ENCODE peak calls at places on chromosomes 7 and 10, in ten cellular contexts. One of them, this sample, is unnamed.

GRCh38 chr10:132182591-132182990 is 4.2 kb upstream of the DPYSL4 start:
- DNase-seq in keratinocyte: no peak
- DNase-seq in mammary epithelial cell: no peak
- DNase-seq in DND-41: no peak
- DNase-seq in SK-N-SH: no peak
- DNase-seq in astrocyte: no peak
- DNase-seq in Karpas-422: no peak
- DNase-seq in HepG2: no peak
- DNase-seq in GM23248: no peak
- DNase-seq in IMR-90: no peak
- DNase-seq in this sample: no peak

GRCh38 chr7:94223375-94224084 is 171.2 kb upstream of the COL1A2 start:
- DNase-seq in keratinocyte: no peak
- DNase-seq in mammary epithelial cell: peak
- DNase-seq in DND-41: no peak
- DNase-seq in SK-N-SH: no peak
- DNase-seq in astrocyte: peak
- DNase-seq in Karpas-422: no peak
- DNase-seq in HepG2: no peak
- DNase-seq in GM23248: peak
- DNase-seq in IMR-90: peak
- DNase-seq in this sample: peak

GRCh38 chr7:72267291-72267800 is 144.8 kb downstream of the CALN1 start:
- DNase-seq in keratinocyte: no peak
- DNase-seq in mammary epithelial cell: no peak
- DNase-seq in DND-41: no peak
- DNase-seq in SK-N-SH: no peak
- DNase-seq in astrocyte: no peak
- DNase-seq in Karpas-422: no peak
- DNase-seq in HepG2: no peak
- DNase-seq in GM23248: no peak
- DNase-seq in IMR-90: no peak
- DNase-seq in this sample: no peak

GRCh38 chr7:28835800-28836199 is 122.3 kb downstream of the TRIL start:
- DNase-seq in keratinocyte: no peak
- DNase-seq in mammary epithelial cell: peak
- DNase-seq in DND-41: no peak
- DNase-seq in SK-N-SH: no peak
- DNase-seq in astrocyte: peak
- DNase-seq in Karpas-422: no peak
- DNase-seq in HepG2: no peak
- DNase-seq in GM23248: peak
- DNase-seq in IMR-90: peak
- DNase-seq in this sample: no peak

GRCh38 chr7:143372070-143372469 is 9.1 kb upstream of the ZYX start:
- DNase-seq in keratinocyte: no peak
- DNase-seq in mammary epithelial cell: peak
- DNase-seq in DND-41: peak
- DNase-seq in SK-N-SH: no peak
- DNase-seq in astrocyte: no peak
- DNase-seq in Karpas-422: no peak
- DNase-seq in HepG2: no peak
- DNase-seq in GM23248: no peak
- DNase-seq in IMR-90: no peak
- DNase-seq in this sample: no peak

GRCh38 chr10:132554991-132555647 is 17.5 kb downstream of the INPP5A start:
- DNase-seq in keratinocyte: no peak
- DNase-seq in mammary epithelial cell: no peak
- DNase-seq in DND-41: peak
- DNase-seq in SK-N-SH: no peak
- DNase-seq in astrocyte: no peak
- DNase-seq in Karpas-422: peak
- DNase-seq in HepG2: no peak
- DNase-seq in GM23248: no peak
- DNase-seq in IMR-90: no peak
- DNase-seq in this sample: no peak

GRCh38 chr7:18037609-18038008 is 10.0 kb upstream of the PRPS1L1 start:
- DNase-seq in keratinocyte: no peak
- DNase-seq in mammary epithelial cell: no peak
- DNase-seq in DND-41: no peak
- DNase-seq in SK-N-SH: no peak
- DNase-seq in astrocyte: no peak
- DNase-seq in Karpas-422: no peak
- DNase-seq in HepG2: no peak
- DNase-seq in GM23248: no peak
- DNase-seq in IMR-90: no peak
- DNase-seq in this sample: no peak

GRCh38 chr10:45006631-45007030 is 5.9 kb downstream of the ZNF22 start:
- DNase-seq in keratinocyte: no peak
- DNase-seq in mammary epithelial cell: no peak
- DNase-seq in DND-41: no peak
- DNase-seq in SK-N-SH: no peak
- DNase-seq in astrocyte: no peak
- DNase-seq in Karpas-422: no peak
- DNase-seq in HepG2: no peak
- DNase-seq in GM23248: no peak
- DNase-seq in IMR-90: no peak
- DNase-seq in this sample: no peak

GRCh38 chr10:117352724-117353123 is 22.5 kb downstream of the PDZD8 start:
- DNase-seq in keratinocyte: no peak
- DNase-seq in mammary epithelial cell: no peak
- DNase-seq in DND-41: no peak
- DNase-seq in SK-N-SH: no peak
- DNase-seq in astrocyte: no peak
- DNase-seq in Karpas-422: no peak
- DNase-seq in HepG2: no peak
- DNase-seq in GM23248: no peak
- DNase-seq in IMR-90: no peak
- DNase-seq in this sample: no peak

GRCh38 chr10:3765376-3765667 is 19.7 kb downstream of the KLF6 start:
- DNase-seq in keratinocyte: no peak
- DNase-seq in mammary epithelial cell: no peak
- DNase-seq in DND-41: no peak
- DNase-seq in SK-N-SH: no peak
- DNase-seq in astrocyte: no peak
- DNase-seq in Karpas-422: no peak
- DNase-seq in HepG2: no peak
- DNase-seq in GM23248: no peak
- DNase-seq in IMR-90: no peak
- DNase-seq in this sample: no peak

GRCh38 chr7:2521952-2522591 is 2.5 kb downstream of the LFNG start:
- DNase-seq in keratinocyte: no peak
- DNase-seq in mammary epithelial cell: peak
- DNase-seq in DND-41: peak
- DNase-seq in SK-N-SH: no peak
- DNase-seq in astrocyte: no peak
- DNase-seq in Karpas-422: no peak
- DNase-seq in HepG2: no peak
- DNase-seq in GM23248: peak
- DNase-seq in IMR-90: no peak
- DNase-seq in this sample: no peak

GRCh38 chr7:12092499-12093130 is 118.5 kb upstream of the TMEM106B start:
- DNase-seq in keratinocyte: no peak
- DNase-seq in mammary epithelial cell: no peak
- DNase-seq in DND-41: no peak
- DNase-seq in SK-N-SH: no peak
- DNase-seq in astrocyte: peak
- DNase-seq in Karpas-422: no peak
- DNase-seq in HepG2: no peak
- DNase-seq in GM23248: no peak
- DNase-seq in IMR-90: peak
- DNase-seq in this sample: no peak

GRCh38 chr10:94997763-94998174 is 59.3 kb downstream of the CYP2C9 start:
- DNase-seq in keratinocyte: no peak
- DNase-seq in mammary epithelial cell: no peak
- DNase-seq in DND-41: no peak
- DNase-seq in SK-N-SH: no peak
- DNase-seq in astrocyte: no peak
- DNase-seq in Karpas-422: no peak
- DNase-seq in HepG2: no peak
- DNase-seq in GM23248: no peak
- DNase-seq in IMR-90: no peak
- DNase-seq in this sample: no peak

GRCh38 chr7:30179016-30179436 is 44.2 kb downstream of the MTURN start:
- DNase-seq in keratinocyte: no peak
- DNase-seq in mammary epithelial cell: no peak
- DNase-seq in DND-41: no peak
- DNase-seq in SK-N-SH: no peak
- DNase-seq in astrocyte: no peak
- DNase-seq in Karpas-422: peak
- DNase-seq in HepG2: no peak
- DNase-seq in GM23248: no peak
- DNase-seq in IMR-90: no peak
- DNase-seq in this sample: no peak

GRCh38 chr7:45698527-45699309 is 124.5 kb downstream of the ADCY1 start:
- DNase-seq in keratinocyte: no peak
- DNase-seq in mammary epithelial cell: no peak
- DNase-seq in DND-41: no peak
- DNase-seq in SK-N-SH: no peak
- DNase-seq in astrocyte: no peak
- DNase-seq in Karpas-422: no peak
- DNase-seq in HepG2: no peak
- DNase-seq in GM23248: no peak
- DNase-seq in IMR-90: no peak
- DNase-seq in this sample: no peak

DNA sequence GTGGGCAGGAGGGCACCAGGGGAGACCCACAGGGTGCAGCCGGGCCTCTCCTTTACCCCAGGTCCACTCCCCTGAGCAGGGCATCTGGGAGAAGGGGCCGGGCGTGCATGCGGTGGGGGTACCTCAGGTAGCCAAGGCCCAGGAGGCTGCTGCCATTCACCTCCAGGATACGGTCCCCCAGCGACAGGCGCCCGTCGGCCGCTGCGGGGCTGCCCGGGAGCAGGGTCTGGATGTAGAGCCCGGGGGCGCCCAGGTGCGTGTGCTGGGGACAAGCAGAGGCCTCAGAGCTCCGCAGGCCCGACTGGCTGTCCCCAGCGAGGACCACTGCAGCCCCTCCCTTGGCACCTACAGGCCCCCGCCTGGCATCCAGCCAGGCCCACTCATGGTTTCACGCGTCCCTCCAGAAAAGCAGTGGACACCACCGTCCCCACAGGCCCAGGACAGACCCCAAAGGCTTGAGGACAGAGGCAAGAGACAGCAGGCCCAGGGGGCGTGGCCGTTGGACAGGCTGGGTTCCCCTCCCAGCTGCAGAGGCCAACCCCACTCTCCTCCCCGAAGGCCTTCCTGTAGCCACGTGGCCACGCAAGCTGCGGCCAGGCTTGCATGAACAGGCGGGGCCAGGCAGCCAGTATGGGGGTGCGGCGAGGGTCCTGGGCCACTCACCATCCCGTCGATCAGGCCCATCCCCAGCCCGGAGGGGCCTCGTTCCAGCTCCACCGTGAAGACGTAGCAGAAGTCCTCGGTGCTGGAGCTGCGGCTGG is 24.3 kb downstream of the AP5Z1 start:
- DNase-seq in keratinocyte: no peak
- DNase-seq in mammary epithelial cell: peak
- DNase-seq in DND-41: no peak
- DNase-seq in SK-N-SH: no peak
- DNase-seq in astrocyte: no peak
- DNase-seq in Karpas-422: no peak
- DNase-seq in HepG2: no peak
- DNase-seq in GM23248: peak
- DNase-seq in IMR-90: no peak
- DNase-seq in this sample: no peak
- H3K9ac ChIP-seq in keratinocyte: no peak
- H3K9ac ChIP-seq in mammary epithelial cell: no peak
- H3K9ac ChIP-seq in DND-41: no peak
- H3K9ac ChIP-seq in SK-N-SH: no peak
- H3K9ac ChIP-seq in astrocyte: no peak
- H3K9ac ChIP-seq in Karpas-422: no peak
- H3K9ac ChIP-seq in HepG2: no peak
- H3K9ac ChIP-seq in GM23248: no peak
- H3K9ac ChIP-seq in IMR-90: no peak
- H3K9ac ChIP-seq in this sample: no peak

GRCh38 chr7:87154569-87154968 is 2.3 kb downstream of the DMTF1 start:
- DNase-seq in keratinocyte: no peak
- DNase-seq in mammary epithelial cell: no peak
- DNase-seq in DND-41: no peak
- DNase-seq in SK-N-SH: no peak
- DNase-seq in astrocyte: no peak
- DNase-seq in Karpas-422: no peak
- DNase-seq in HepG2: no peak
- DNase-seq in GM23248: peak
- DNase-seq in IMR-90: no peak
- DNase-seq in this sample: no peak
- H3K9ac ChIP-seq in keratinocyte: peak
- H3K9ac ChIP-seq in mammary epithelial cell: peak
- H3K9ac ChIP-seq in DND-41: peak
- H3K9ac ChIP-seq in SK-N-SH: peak
- H3K9ac ChIP-seq in astrocyte: peak
- H3K9ac ChIP-seq in Karpas-422: peak
- H3K9ac ChIP-seq in HepG2: peak
- H3K9ac ChIP-seq in GM23248: peak
- H3K9ac ChIP-seq in IMR-90: peak
- H3K9ac ChIP-seq in this sample: peak

DNA sequence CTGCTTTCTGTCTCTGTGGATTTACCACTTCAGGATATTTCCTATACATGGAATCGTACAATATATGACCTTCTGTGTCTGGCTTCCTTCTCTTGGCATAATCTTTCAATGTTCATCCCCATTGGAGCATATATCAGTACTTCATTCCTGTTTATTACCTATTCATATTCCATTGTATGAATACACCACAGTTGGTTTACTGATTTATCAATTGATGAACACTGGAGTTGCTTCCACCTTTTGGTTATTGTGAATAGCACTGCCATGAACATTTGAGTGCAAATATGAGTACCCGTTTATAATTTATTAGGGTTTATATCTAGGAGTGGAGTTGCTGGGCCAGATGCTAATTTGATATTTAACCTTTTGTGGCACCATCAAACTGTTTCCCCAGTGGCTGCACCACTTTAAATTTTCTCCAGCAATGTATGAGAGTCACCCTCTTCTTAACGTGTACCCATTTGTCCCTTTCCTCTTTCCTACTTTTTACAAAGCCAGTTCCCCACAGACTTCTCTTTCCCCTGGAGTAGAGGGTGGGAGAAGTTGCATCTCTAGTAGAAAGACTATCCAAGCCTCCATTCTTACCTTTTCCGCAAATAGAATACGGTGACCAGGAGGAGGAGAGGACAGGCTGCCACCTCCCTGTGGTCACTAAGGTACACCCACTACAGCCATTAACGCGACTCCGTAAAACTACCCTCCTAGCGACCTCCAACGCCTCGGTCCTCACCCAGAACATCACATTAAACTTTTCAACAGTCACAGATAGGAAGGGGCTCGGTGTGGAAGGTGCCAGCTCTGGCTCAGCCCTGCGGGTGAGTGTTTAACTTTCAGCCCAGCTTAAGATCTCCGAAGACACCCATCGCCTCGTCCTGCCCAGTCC is 25.6 kb downstream of the SCD start:
- DNase-seq in keratinocyte: no peak
- DNase-seq in mammary epithelial cell: no peak
- DNase-seq in DND-41: no peak
- DNase-seq in SK-N-SH: no peak
- DNase-seq in astrocyte: no peak
- DNase-seq in Karpas-422: no peak
- DNase-seq in HepG2: no peak
- DNase-seq in GM23248: peak
- DNase-seq in IMR-90: no peak
- DNase-seq in this sample: no peak
- H3K9ac ChIP-seq in keratinocyte: peak
- H3K9ac ChIP-seq in mammary epithelial cell: peak
- H3K9ac ChIP-seq in DND-41: peak
- H3K9ac ChIP-seq in SK-N-SH: peak
- H3K9ac ChIP-seq in astrocyte: peak
- H3K9ac ChIP-seq in Karpas-422: peak
- H3K9ac ChIP-seq in HepG2: peak
- H3K9ac ChIP-seq in GM23248: peak
- H3K9ac ChIP-seq in IMR-90: peak
- H3K9ac ChIP-seq in this sample: peak

GRCh38 chr7:50657341-50657873 is 92.2 kb upstream of the DDC start:
- DNase-seq in keratinocyte: no peak
- DNase-seq in mammary epithelial cell: no peak
- DNase-seq in DND-41: no peak
- DNase-seq in SK-N-SH: no peak
- DNase-seq in astrocyte: no peak
- DNase-seq in Karpas-422: no peak
- DNase-seq in HepG2: no peak
- DNase-seq in GM23248: peak
- DNase-seq in IMR-90: peak
- DNase-seq in this sample: no peak
- H3K9ac ChIP-seq in keratinocyte: no peak
- H3K9ac ChIP-seq in mammary epithelial cell: no peak
- H3K9ac ChIP-seq in DND-41: no peak
- H3K9ac ChIP-seq in SK-N-SH: no peak
- H3K9ac ChIP-seq in astrocyte: no peak
- H3K9ac ChIP-seq in Karpas-422: no peak
- H3K9ac ChIP-seq in HepG2: no peak
- H3K9ac ChIP-seq in GM23248: no peak
- H3K9ac ChIP-seq in IMR-90: no peak
- H3K9ac ChIP-seq in this sample: no peak